ENCODE peak calls at places on chromosomes 3 and 15, in ten cellular contexts. J is AG10803; T is RWPE1; G is left ventricle myocardium inferior; U is uterus; V is CD8-positive, alpha-beta T cell; A is omental fat pad; Y is astrocyte; Z is breast epithelium; N is IMR-90. B is an unnamed sample.
A peak's percentile ranks its signal among the peaks of the same experiment; 100 is the strongest.

GRCh38 chr3:161770532-161771386 is 274.2 kb downstream of the OTOL1 start:
- DNase-seq in U (no peak), J (no peak), Z (no peak), V (no peak), G (no peak), Y (peak; percentile 87), A (no peak), T (no peak), N (no peak), B (no peak)

GRCh38 chr3:33980252-33980651 is 181.8 kb downstream of the PDCD6IP start:
- DNase-seq in Z (no peak), Y (peak; percentile 38), U (no peak), J (peak; percentile 84), V (no peak), T (peak; percentile 48), A (no peak), G (no peak), N (peak; percentile 85), B (peak; percentile 27)

GRCh38 chr15:31149987-31150386 is 48.5 kb upstream of the TRPM1 start:
- DNase-seq in U (no peak), N (no peak), J (no peak), Z (no peak), V (no peak), G (no peak), A (no peak), T (no peak), Y (no peak), B (no peak)

GRCh38 chr15:77456746-77457618 is 36.3 kb downstream of the HMG20A start:
- DNase-seq in G (no peak), Z (no peak), V (no peak), A (no peak), Y (peak; percentile 52), U (no peak), T (no peak), J (peak; percentile 12), N (peak; percentile 44), B (peak; percentile 46)

GRCh38 chr3:149895339-149895738 is 75.4 kb downstream of the PFN2 start:
- DNase-seq in T (no peak), V (no peak), G (no peak), A (no peak), Y (no peak), N (no peak), J (no peak), Z (no peak), U (no peak), B (no peak)

GRCh38 chr15:62165029-62165792 is at the start of gene C2CD4B:
- DNase-seq in Z (no peak), J (no peak), G (peak; percentile 68), V (no peak), U (peak; percentile 35), N (no peak), A (no peak), T (no peak), Y (no peak), B (no peak)

GRCh38 chr3:29515451-29515850 is 234.6 kb downstream of the RBMS3 start:
- DNase-seq in Y (peak; percentile 78), T (peak; percentile 1), V (no peak), G (no peak), A (no peak), Z (no peak), N (peak; percentile 83), U (no peak), J (peak; percentile 30), B (no peak)

GRCh38 chr3:13535526-13535875 is 13.4 kb upstream of the FBLN2 start:
- DNase-seq in Z (no peak), V (no peak), G (no peak), Y (no peak), A (no peak), N (no peak), J (no peak), T (no peak), U (peak; percentile 8), B (no peak)

GRCh38 chr3:42680256-42680655 is 5.1 kb upstream of the KLHL40 start:
- DNase-seq in J (peak; percentile 27), T (no peak), N (peak; percentile 58), G (no peak), Y (peak; percentile 59), V (no peak), A (no peak), U (no peak), Z (no peak), B (no peak)

GRCh38 chr3:188453431-188454384 is 299.8 kb downstream of the LPP start:
- DNase-seq in Y (no peak), J (no peak), Z (no peak), U (no peak), G (no peak), N (no peak), V (no peak), A (no peak), T (no peak), B (no peak)

GRCh38 chr3:115581347-115582135 is 41.8 kb upstream of the GAP43 start:
- DNase-seq in G (no peak), N (peak; percentile 15), V (no peak), T (no peak), Y (peak; percentile 7), A (no peak), J (peak; percentile 40), Z (no peak), U (no peak), B (peak; percentile 13)

GRCh38 chr15:62291262-62291661 is 126.2 kb upstream of the C2CD4B start:
- DNase-seq in A (no peak), Y (no peak), N (no peak), T (no peak), V (no peak), G (no peak), U (no peak), Z (no peak), J (no peak), B (no peak)

GRCh38 chr3:159074756-159075155 is 272.9 kb downstream of the MFSD1 start:
- DNase-seq in J (no peak), T (no peak), A (no peak), G (no peak), Y (no peak), N (no peak), U (no peak), Z (no peak), V (no peak), B (no peak)

GRCh38 chr3:35965908-35966307 is 326.6 kb downstream of the ARPP21 start:
- DNase-seq in U (no peak), N (peak; percentile 55), A (no peak), T (peak; percentile 2), G (no peak), J (peak; percentile 51), Y (peak; percentile 17), V (no peak), Z (no peak), B (peak; percentile 37)

DNA sequence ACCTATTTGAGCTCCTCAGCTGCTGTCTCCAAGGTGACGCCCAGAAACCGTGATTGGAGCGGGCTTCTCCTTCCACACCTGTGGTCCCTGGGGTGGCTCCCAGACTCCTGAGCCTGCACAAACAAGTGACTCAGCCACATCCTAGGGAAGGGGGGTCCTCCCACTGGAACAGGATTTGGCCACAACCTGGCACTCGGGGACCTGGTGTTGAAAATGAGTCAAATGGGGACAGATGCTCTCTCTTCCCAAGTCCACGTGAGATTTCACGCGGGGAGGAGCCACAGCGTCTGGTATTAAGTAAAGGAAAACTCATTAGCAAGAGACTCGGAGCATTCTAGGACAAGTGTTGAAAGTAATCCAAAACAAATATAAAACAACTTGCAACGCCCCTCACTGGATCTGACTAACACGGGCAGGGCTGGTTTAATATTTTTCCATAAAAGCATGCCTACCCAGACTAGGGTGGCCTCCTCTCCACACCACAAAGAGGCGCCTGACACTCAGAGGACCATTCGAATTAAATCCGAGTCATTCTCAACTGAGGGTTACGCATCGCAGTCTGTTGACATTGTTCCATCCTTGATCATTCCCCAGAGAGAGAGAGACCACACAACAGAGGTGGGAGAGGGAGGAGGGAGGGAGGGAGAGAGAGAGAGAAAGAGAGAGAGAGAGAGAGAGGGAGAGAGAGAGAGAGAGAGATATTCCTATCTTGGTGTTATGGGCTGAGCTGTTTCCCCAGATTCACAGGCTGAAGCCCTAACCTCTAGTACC is 74.4 kb downstream of the MGLL start:
- DNase-seq in Y (peak; percentile 87), U (peak; percentile 57), Z (peak; percentile 52), G (peak; percentile 76), T (peak; percentile 73), N (peak; percentile 95), J (peak; percentile 88), A (no peak), V (no peak), B (peak; percentile 87)
- TF ChIP-seq CTCF in Y (no peak), U (peak; percentile 9), Z (no peak), G (peak; percentile 29), T (peak; percentile 11), N (peak; percentile 45), J (peak; percentile 39), A (no peak), V (no peak), B (no peak)

GRCh38 chr15:80059786-80060489 is 462 bp downstream of the ZFAND6 start:
- DNase-seq in N (peak; percentile 16), T (peak; percentile 64), Y (peak; percentile 8), A (peak; percentile 28), J (peak; percentile 3), V (no peak), G (no peak), Z (peak; percentile 27), U (no peak), B (peak; percentile 31)
- TF ChIP-seq CTCF in N (no peak), T (no peak), Y (no peak), A (no peak), J (no peak), V (no peak), G (no peak), Z (no peak), U (no peak), B (no peak)

DNA sequence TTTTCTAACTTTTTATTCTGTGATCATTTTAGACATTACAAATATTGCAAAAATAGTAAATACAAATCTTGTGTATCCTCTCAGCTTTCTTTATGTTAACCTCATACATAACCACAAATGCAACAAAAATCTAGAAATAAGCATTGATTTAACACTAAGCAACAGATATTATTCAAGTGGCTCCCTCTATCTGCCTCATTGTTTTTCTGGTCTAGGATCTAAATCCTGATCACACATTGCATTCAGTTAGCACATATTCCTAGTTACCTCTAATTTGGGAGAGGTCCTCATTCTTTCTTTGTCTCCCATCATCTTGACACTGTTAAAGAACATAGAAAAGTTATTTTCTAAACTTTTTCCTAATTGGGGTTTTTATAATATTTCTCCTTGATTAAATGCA is 1126.0 kb downstream of the ROBO2 start:
- DNase-seq in V (no peak), T (no peak), G (no peak), Y (no peak), Z (no peak), A (no peak), N (no peak), J (no peak), U (no peak), B (no peak)
- TF ChIP-seq CTCF in V (no peak), T (no peak), G (peak; percentile 40), Y (no peak), Z (no peak), A (no peak), N (peak; percentile 19), J (no peak), U (no peak), B (peak; percentile 32)

DNA sequence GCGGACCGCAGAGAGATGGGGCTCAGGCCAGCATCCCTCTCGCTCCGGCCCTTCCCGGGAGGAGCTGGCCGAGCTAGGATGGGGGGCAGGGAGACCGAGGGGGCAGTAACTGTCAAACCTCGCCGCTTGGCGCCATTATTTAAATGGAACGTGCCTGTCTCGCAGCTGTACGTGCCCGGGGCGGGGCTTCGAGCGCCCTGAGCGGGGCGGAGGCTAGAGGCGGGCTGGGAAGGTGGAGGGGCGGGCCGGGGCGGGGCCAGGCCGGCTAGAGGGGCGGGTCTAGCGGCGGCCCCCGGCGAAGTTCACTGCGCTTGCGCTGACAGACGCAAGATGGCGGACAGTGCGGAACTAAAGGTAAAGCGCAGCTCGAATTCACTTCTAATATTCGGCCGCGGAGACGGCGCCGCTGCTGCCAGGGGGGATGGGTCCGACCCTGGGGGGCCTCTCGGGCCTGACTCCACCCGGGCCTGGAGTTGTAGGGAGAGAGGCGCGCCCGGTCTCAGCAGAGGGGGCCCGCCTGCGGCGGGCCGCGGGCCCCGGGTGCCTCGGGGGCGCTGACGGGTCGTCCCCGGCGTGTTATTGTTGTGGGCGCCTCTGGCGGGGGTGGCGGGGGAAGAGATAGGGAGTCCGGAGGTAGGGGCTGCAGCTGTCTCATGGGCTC is at the start of gene PIAS1:
- DNase-seq in J (peak; percentile 90), T (peak; percentile 96), A (peak; percentile 69), V (peak; percentile 88), N (peak; percentile 83), Y (peak; percentile 65), G (peak; percentile 95), U (peak; percentile 94), Z (peak; percentile 93), B (peak; percentile 89)
- TF ChIP-seq CTCF in J (no peak), T (no peak), A (no peak), V (no peak), N (no peak), Y (no peak), G (no peak), U (no peak), Z (no peak), B (no peak)

B was measured in fibroblast of villous mesenchyme.